ENCODE peak calls at places on chromosomes 16 and 17, in four cellular contexts. D, J, K and Q are unnamed samples.

GRCh38 chr17:5200360-5200759 is 8.7 kb upstream of the ZNF594 start:
- DNase-seq in D (no peak), J (peak), K (no peak), Q (no peak)

GRCh38 chr16:17403156-17403809 is 67.5 kb downstream of the XYLT1 start:
- DNase-seq in D (no peak), J (no peak), K (no peak), Q (no peak)

GRCh38 chr17:5864910-5865657 is 205.1 kb upstream of the WSCD1 start:
- DNase-seq in D (no peak), J (no peak), K (no peak), Q (no peak)

GRCh38 chr16:54937673-54938350 is 7.1 kb downstream of the IRX5 start:
- DNase-seq in D (no peak), J (no peak), K (no peak), Q (peak)

GRCh38 chr16:2026461-2027023 is at the start of gene NHERF2:
- DNase-seq in D (peak), J (no peak), K (no peak), Q (peak)

GRCh38 chr16:57229079-57229478 is 16.0 kb upstream of the ARL2BP start:
- DNase-seq in D (no peak), J (no peak), K (no peak), Q (no peak)

GRCh38 chr17:60695960-60696359 is 18.3 kb downstream of the BCAS3 start:
- DNase-seq in D (no peak), J (no peak), K (no peak), Q (no peak)

GRCh38 chr16:58324792-58325191 is 30.0 kb upstream of the PRSS54 start:
- DNase-seq in D (no peak), J (no peak), K (no peak), Q (no peak)

GRCh38 chr16:85329059-85329812 is 217.0 kb upstream of the CIBAR2 start:
- DNase-seq in D (no peak), J (no peak), K (no peak), Q (peak)

GRCh38 chr17:1724869-1725641 is 551 bp downstream of the WDR81 start:
- DNase-seq in D (no peak), J (no peak), K (no peak), Q (peak)

GRCh38 chr17:27381007-27381501 is 75.2 kb upstream of the KSR1 start:
- DNase-seq in D (peak), J (peak), K (peak), Q (peak)

GRCh38 chr17:82388223-82388921 is 16.8 kb downstream of the UTS2R start:
- DNase-seq in D (peak), J (no peak), K (peak), Q (no peak)

GRCh38 chr16:54342001-54342776 is 55.6 kb upstream of the IRX3 start:
- DNase-seq in D (no peak), J (no peak), K (no peak), Q (no peak)

GRCh38 chr17:1469231-1469852 is 13.3 kb upstream of the CRK start:
- DNase-seq in D (no peak), J (no peak), K (no peak), Q (peak)

GRCh38 chr17:4433515-4434031 is at the start of gene SPNS3:
- DNase-seq in D (no peak), J (no peak), K (no peak), Q (no peak)

GRCh38 chr16:72995151-72995881 is 52.6 kb downstream of the ZFHX3 start:
- DNase-seq in D (peak), J (no peak), K (no peak), Q (peak)

GRCh38 chr17:67546578-67547527 is 169.8 kb downstream of the PITPNC1 start:
- DNase-seq in D (no peak), J (no peak), K (no peak), Q (peak)

GRCh38 chr17:43745541-43745940 is 13.1 kb downstream of the SOST start:
- DNase-seq in D (no peak), J (no peak), K (no peak), Q (no peak)

GRCh38 chr16:25895371-25895770 is 203.6 kb downstream of the HS3ST4 start:
- DNase-seq in D (no peak), J (no peak), K (no peak), Q (no peak)

GRCh38 chr17:17635126-17635525 is 43.6 kb upstream of the PEMT start:
- DNase-seq in D (no peak), J (no peak), K (no peak), Q (no peak)

GRCh38 chr17:29996458-29996857 is 55.0 kb downstream of the EFCAB5 start:
- DNase-seq in D (no peak), J (no peak), K (no peak), Q (no peak)

GRCh38 chr17:74678541-74678940 is 34.2 kb downstream of the CD300LF start:
- DNase-seq in D (no peak), J (no peak), K (no peak), Q (no peak)

GRCh38 chr16:66045626-66046025 is 320.9 kb upstream of the CDH5 start:
- DNase-seq in D (no peak), J (no peak), K (no peak), Q (no peak)
- TF ChIP-seq JUNB in D (no peak), J (no peak), K (no peak), Q (no peak)

DNA sequence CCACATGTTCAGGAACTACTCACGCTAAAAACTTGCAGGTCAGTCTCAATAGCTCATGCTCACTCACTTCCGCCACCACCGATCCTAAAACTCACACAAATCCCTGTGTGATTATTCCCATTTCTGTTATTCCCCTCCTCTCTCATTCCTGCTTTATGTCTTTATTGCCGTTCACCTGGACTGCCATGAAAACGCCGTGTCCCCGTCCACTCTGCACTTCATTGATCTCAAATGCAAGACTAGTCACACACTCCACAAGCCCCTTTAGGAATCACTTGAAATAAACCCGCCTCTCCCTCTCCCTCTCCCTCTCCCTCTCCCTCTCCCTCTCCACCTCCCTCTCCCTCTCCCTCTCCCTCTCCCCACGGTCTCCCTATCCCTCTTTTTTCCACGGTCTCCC is 78.0 kb downstream of the AXIN2 start:
- DNase-seq in D (no peak), J (no peak), K (no peak), Q (no peak)
- H3K4me2 ChIP-seq in D (no peak), J (no peak), K (no peak), Q (no peak)

DNA sequence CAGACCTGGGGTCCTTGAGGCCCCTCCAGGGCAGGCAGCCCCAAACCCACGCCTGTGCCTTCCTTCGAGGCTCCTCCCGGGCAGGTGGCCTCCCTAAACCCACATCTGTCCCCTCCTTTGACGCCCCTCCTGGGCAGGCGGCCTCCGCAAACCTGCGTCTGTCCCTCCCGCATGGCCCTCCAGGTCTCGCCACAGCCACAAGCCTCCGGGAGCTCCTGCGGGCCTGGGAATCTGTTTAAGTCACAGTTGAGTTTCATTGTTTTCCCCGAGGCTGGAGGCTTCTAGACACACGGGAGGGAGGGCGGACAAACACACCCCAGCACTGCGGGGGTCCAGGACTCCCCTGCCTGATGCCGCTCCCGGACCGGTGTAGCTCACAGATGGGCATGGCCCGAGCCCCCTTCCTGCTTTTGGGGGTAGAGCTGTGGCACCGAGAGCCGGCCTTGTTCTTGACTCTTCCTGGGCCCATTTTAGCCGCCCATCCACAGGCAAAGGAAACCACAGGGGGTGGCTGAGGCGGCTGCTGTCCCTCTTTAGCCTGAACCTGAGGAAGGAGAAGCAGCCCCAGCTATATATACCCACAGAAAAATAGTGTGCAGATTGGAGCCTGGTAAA is 7.1 kb downstream of the PIEZO1 start:
- DNase-seq in D (no peak), J (no peak), K (no peak), Q (peak)
- H2AFZ ChIP-seq in D (no peak), J (no peak), K (no peak), Q (no peak)

GRCh38 chr16:16073884-16074781 is 124.7 kb downstream of the ABCC1 start:
- DNase-seq in D (no peak), J (no peak), K (peak), Q (peak)
- TF ChIP-seq JUNB in D (no peak), J (no peak), K (no peak), Q (no peak)

GRCh38 chr16:31471875-31472558 is at the start of gene TGFB1I1:
- DNase-seq in D (no peak), J (no peak), K (no peak), Q (peak)
- H3K4me2 ChIP-seq in D (peak), J (peak), K (peak), Q (peak)

GRCh38 chr16:50585331-50585776 is 37.2 kb downstream of the NKD1 start:
- DNase-seq in D (no peak), J (no peak), K (no peak), Q (no peak)
- H2AFZ ChIP-seq in D (no peak), J (no peak), K (no peak), Q (no peak)

DNA sequence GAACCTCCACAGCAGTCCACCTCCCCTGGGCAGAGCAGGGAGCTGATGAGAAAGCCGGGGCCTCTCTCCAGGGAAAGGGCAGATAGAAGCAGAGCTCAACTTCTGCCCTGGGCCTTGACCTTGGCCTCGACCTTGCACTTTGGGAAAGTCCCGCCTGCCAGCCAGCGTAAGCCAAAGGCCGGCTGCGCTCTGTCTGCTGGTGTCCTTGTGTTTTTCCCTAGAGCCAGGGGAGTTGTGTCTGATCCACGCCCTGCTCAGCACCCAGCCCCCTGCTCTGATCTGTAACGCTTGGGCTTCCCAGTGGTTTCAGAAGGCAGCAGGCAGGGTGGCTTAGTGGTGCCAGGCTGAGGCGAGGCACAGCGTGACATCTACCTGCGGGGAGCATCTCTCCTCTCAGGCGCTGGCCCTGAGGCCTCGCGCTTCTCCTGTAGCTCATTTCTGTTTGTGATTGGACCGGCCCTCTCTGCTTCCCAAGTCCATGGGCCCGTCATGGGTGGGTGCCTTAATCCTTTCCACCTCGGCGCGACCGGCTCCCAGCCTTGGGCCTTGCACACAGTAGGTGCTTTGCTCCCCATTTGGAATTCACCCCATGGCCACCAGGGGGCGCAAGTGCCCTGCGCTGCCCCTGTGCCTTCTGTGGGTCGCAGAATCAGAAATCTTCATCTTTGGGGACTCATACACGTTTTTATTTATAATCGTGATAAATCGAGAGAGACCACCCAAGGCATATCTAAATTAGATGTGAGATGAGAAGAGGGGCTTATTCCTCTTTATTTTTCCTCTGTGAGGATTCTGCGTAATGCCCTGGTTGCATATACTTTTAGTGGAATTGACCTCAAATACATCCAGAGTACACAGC is 24.2 kb downstream of the SGSH start:
- DNase-seq in D (peak), J (no peak), K (peak), Q (peak)
- TF ChIP-seq JUNB in D (no peak), J (no peak), K (no peak), Q (no peak)

GRCh38 chr16:83899272-83899897 is 470 bp downstream of the MLYCD start:
- DNase-seq in D (peak), J (no peak), K (no peak), Q (peak)

GRCh38 chr16:83901101-83901500 is 2.2 kb downstream of the MLYCD start:
- DNase-seq in D (no peak), J (no peak), K (no peak), Q (no peak)

GRCh38 chr16:83899978-83900377 is 1.1 kb downstream of the MLYCD start:
- DNase-seq in D (no peak), J (no peak), K (peak), Q (no peak)

GRCh38 chr16:83898463-83899271 is at the start of gene MLYCD:
- DNase-seq in D (peak), J (no peak), K (peak), Q (peak)

DNA sequence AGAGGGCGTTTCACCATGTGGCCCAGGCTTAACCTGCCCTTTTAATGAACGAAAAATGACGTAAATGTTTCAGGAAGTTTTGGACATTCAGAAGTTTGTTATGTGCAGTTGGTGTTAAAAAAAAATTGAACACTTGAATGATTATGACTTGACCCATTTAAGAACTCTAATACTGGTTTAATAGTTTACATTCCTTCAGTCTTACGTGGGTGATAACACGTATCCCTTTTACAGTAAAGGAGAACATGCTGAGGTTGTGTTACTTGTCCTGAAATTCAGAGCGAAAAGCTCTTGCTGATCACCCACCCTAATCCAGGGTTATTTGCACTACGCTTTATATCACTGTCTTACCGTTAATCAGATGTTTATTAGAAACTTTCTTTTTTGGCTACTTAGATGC is 1.7 kb downstream of the MLYCD start:
- DNase-seq in D (no peak), J (no peak), K (no peak), Q (no peak)
- H3K4me2 ChIP-seq in D (no peak), J (no peak), K (peak), Q (no peak)